ENCODE peak calls at places on chromosomes 7 and 10, in five cellular contexts. M is Caco-2, J is coronary artery, S is kidney epithelial cell, U is AG04450. I is an unnamed sample.

GRCh38 chr7:146090023-146090645 is 26.5 kb upstream of the CNTNAP2 start:
- DNase-seq in M (no peak), U (no peak), S (peak), J (no peak), I (peak)

GRCh38 chr7:156752371-156753297 is 112.1 kb downstream of the RNF32 start:
- DNase-seq in U (peak), M (no peak), J (no peak), S (peak), I (no peak)

GRCh38 chr7:665251-665650 is 61.2 kb upstream of the DNAAF5 start:
- DNase-seq in U (peak), M (no peak), J (no peak), S (no peak), I (no peak)

GRCh38 chr10:18822156-18822555 is 162.9 kb downstream of the ARL5B start:
- DNase-seq in M (no peak), S (no peak), J (no peak), U (peak), I (peak)

GRCh38 chr7:34844936-34845665 is 187.1 kb downstream of the NPSR1 start:
- DNase-seq in U (no peak), J (no peak), S (no peak), M (no peak), I (no peak)

GRCh38 chr7:107025449-107026103 is 18.9 kb upstream of the PRKAR2B start:
- DNase-seq in U (no peak), J (no peak), M (no peak), S (no peak), I (no peak)

GRCh38 chr10:71084818-71085126 is 127.6 kb upstream of the UNC5B start:
- DNase-seq in U (no peak), M (peak), J (peak), S (no peak), I (no peak)

GRCh38 chr10:8498881-8499280 is 444.4 kb downstream of the GATA3 start:
- DNase-seq in S (no peak), J (no peak), M (no peak), U (no peak), I (no peak)

GRCh38 chr10:112203328-112204076 is 19.9 kb upstream of the GPAM start:
- DNase-seq in U (no peak), J (no peak), S (no peak), M (no peak), I (no peak)

GRCh38 chr10:84822926-84823325 is 494.5 kb downstream of the CCSER2 start:
- DNase-seq in S (peak), J (no peak), U (no peak), M (no peak), I (no peak)

GRCh38 chr7:93044147-93044810 is 73.5 kb downstream of the SAMD9 start:
- DNase-seq in J (no peak), S (no peak), U (no peak), M (no peak), I (no peak)

GRCh38 chr7:1246170-1246870 is 13.6 kb downstream of the UNCX start:
- DNase-seq in M (peak), S (no peak), U (no peak), J (no peak), I (no peak)

GRCh38 chr7:7944619-7945282 is 23.8 kb upstream of the GLCCI1 start:
- DNase-seq in S (no peak), U (no peak), M (no peak), J (no peak), I (no peak)

GRCh38 chr7:76262683-76263402 is 39.6 kb upstream of the HSPB1 start:
- DNase-seq in M (peak), S (peak), J (no peak), U (peak), I (peak)

GRCh38 chr10:34781709-34782108 is 33.4 kb downstream of the PARD3 start:
- DNase-seq in S (no peak), U (no peak), J (no peak), M (no peak), I (no peak)

GRCh38 chr7:99393363-99394187 is 14.8 kb downstream of the PDAP1 start:
- DNase-seq in M (no peak), J (no peak), U (no peak), S (no peak), I (no peak)

GRCh38 chr10:93023013-93023650 is 37.5 kb upstream of the CYP26C1 start:
- DNase-seq in M (no peak), S (no peak), J (no peak), U (no peak), I (no peak)

DNA sequence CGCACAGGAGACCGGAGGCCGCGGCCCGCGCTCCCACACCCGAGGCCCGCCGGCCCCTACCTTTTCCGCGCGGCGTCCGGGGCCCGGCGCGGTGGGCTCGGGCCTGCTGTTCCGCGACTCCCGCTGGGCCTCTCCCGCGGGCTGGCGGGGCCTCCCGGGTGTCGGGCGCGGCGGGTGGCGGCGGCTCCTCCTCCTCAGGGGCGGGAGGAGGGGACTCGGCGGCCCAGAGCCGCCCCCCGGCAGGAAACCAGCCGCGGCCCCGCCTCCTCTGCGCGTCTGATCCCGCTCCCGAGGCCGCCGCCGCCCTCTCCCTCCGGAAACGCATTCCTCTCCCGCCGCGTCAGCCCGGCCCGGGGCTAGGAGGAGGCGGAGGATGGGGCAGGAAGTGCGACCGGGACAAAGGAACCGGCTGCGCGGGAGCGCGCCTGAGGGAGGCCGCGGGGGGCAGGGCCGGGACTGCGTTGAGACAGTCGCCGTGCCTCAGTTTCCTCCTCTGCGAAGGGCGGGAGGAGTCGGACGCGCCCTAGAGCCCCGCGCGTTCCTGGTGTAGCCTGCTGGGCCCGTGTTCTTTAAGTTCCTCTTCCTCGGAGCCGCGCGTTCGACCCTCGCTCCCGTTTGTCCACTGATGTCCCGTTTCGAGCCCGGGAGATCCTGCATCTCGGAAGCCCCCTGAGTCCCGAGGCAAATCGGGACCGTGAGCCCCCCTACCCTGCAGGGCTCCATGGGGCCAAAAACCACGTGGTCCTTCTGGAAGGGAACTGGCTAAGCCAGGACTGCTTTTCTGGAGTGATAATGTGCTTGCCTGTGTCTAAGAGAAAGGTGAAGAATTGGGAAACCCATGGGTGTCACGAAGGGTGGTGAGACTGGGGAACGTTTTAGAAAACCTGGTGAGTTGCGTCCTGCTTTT is at the start of gene ITGB1:
- DNase-seq in M (peak), S (peak), J (peak), U (peak), I (peak)
- TF ChIP-seq CTCF in M (no peak), S (no peak), J (no peak), U (no peak), I (no peak)

DNA sequence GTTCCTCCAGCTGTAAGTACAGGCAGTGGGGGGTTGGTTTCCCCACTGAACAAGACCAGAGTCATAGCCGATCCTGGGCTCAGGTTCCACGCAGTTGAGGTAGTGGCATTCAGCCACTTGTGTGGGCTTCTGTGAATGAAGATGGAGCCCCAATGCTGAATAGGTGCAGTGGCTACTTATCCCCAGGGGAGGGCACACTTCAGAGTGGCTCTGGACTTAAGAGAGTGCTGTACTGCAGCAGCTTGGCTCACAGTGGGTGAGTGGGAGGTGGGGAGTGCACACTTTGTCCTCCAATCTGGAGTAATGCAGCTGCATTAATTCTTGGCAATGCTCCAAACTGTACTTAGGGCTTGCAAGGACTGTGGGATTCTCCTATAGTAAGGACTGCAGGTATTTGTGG is 81.9 kb downstream of the BUB3 start:
- DNase-seq in U (no peak), J (no peak), S (no peak), M (no peak), I (no peak)
- TF ChIP-seq CTCF in U (no peak), J (no peak), S (no peak), M (no peak), I (no peak)

GRCh38 chr7:128378637-128379036 is 17.1 kb upstream of the PRRT4 start:
- DNase-seq in U (no peak), M (no peak), J (no peak), S (no peak), I (no peak)

GRCh38 chr7:128383781-128384180 is 22.3 kb upstream of the PRRT4 start:
- DNase-seq in M (no peak), S (no peak), J (no peak), U (no peak), I (no peak)

GRCh38 chr7:128380807-128381130 is 19.3 kb upstream of the PRRT4 start:
- DNase-seq in M (no peak), S (no peak), U (no peak), J (no peak), I (no peak)

GRCh38 chr7:128379900-128380806 is 18.7 kb upstream of the PRRT4 start:
- DNase-seq in M (no peak), S (no peak), U (no peak), J (no peak), I (no peak)

GRCh38 chr7:128381161-128381821 is 19.8 kb upstream of the PRRT4 start:
- DNase-seq in U (no peak), S (no peak), M (no peak), J (peak), I (no peak)
- TF ChIP-seq CTCF in U (peak), S (peak), M (peak), J (no peak), I (peak)

DNA sequence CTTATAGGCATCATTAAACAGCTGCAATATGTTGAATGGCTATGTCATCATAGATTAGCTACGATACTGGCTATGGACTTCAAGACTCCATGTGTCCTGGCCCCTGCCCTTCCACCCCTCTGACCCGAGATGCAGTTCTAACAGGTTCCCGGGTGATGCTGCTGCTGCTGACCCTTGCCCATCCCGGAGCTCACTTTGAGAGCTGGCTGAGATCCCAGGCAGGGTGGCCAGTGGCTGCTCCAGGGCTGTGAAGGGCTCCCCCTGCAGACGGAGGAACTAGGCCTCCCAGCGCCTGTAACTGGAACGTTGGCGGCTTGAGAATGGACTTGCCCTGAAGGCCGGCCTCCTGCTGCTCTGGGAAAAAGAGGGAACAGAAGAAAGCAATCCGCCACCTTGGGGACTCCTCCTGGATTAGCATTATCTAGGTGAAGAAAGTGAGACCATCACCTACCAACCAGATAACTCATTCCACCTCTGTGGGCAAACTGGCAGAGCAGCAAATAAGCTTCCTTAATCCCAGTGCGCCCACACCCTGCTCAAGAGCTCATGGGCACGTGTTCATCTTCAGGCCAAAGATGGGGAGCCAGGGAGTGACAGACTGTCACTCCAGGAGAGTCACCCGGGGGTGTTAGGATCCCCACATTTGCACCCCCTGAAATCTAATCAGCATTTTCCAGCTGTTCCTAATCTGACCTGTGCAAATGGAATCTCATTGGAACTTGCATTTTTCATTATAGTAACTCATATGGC is 56.8 kb downstream of the PARP12 start:
- DNase-seq in U (no peak), S (no peak), J (no peak), M (peak), I (peak)
- TF ChIP-seq CTCF in U (peak), S (peak), J (no peak), M (no peak), I (peak)

I was measured in Calu3.